ENCODE peak calls at places on chromosomes 5 and 9, in seven cellular contexts. M is left ventricle myocardium superior; N is cardiac fibroblast; Z is T1000; T is ovary; W is activated CD4-positive, alpha-beta T cell treated with anti-CD3 and anti-CD28 coated beads, Interleukin-2, amount 50 U/mL, for 48 hours; P is NCI-H1092. B is an unnamed sample.

GRCh38 chr9:116979461-116979860 is 292.4 kb downstream of the TRIM32 start:
- DNase-seq in N (no peak), M (no peak), Z (peak), W (no peak), T (no peak), P (no peak), B (no peak)

GRCh38 chr5:27315541-27316282 is 277.3 kb upstream of the CDH9 start:
- DNase-seq in T (no peak), Z (no peak), W (no peak), M (no peak), P (no peak), N (peak), B (no peak)

GRCh38 chr5:179292681-179293080 is 52.6 kb downstream of the ADAMTS2 start:
- DNase-seq in W (no peak), N (no peak), T (peak), Z (no peak), M (no peak), P (no peak), B (no peak)

GRCh38 chr5:17248999-17249634 is 31.7 kb downstream of the BASP1 start:
- DNase-seq in P (no peak), Z (peak), M (no peak), T (no peak), N (peak), W (no peak), B (peak)

GRCh38 chr9:98706651-98707103 is 2.1 kb downstream of the GABBR2 start:
- DNase-seq in Z (no peak), P (no peak), N (peak), W (no peak), M (no peak), T (no peak), B (no peak)

GRCh38 chr9:33619666-33620404 is 95.8 kb downstream of the ANKRD18B start:
- DNase-seq in P (no peak), W (no peak), T (no peak), Z (no peak), N (peak), M (no peak), B (peak)

GRCh38 chr5:155953335-155953734 is 373.6 kb upstream of the SGCD start:
- DNase-seq in T (no peak), W (peak), N (no peak), M (no peak), Z (no peak), P (no peak), B (no peak)

GRCh38 chr5:138339086-138339456 is 1.0 kb downstream of the FAM53C start:
- DNase-seq in W (no peak), N (peak), Z (no peak), M (no peak), P (no peak), T (no peak), B (no peak)

GRCh38 chr5:42591026-42591425 is 165.6 kb upstream of the CCDC152 start:
- DNase-seq in Z (no peak), T (peak), P (no peak), W (no peak), N (peak), M (peak), B (no peak)

GRCh38 chr5:133509742-133510079 is 102.6 kb downstream of the FSTL4 start:
- DNase-seq in Z (no peak), N (no peak), M (no peak), W (no peak), P (no peak), T (no peak), B (no peak)

GRCh38 chr5:79702606-79703380 is 13.2 kb downstream of the CMYA5 start:
- DNase-seq in N (peak), Z (no peak), T (no peak), M (no peak), W (peak), P (no peak), B (no peak)

GRCh38 chr5:125263346-125263745 is 516.9 kb upstream of the ZNF608 start:
- DNase-seq in Z (no peak), M (no peak), W (no peak), T (no peak), P (no peak), N (peak), B (no peak)

GRCh38 chr5:128674837-128675446 is 136.9 kb upstream of the FBN2 start:
- DNase-seq in N (peak), P (no peak), W (peak), M (peak), T (no peak), Z (peak), B (no peak)

GRCh38 chr9:17509698-17510097 is 69.2 kb upstream of the SH3GL2 start:
- DNase-seq in W (no peak), T (no peak), Z (no peak), P (no peak), N (no peak), M (no peak), B (no peak)

GRCh38 chr9:127785023-127785932 is 556 bp upstream of the CDK9 start:
- DNase-seq in N (peak), P (peak), T (peak), M (peak), W (peak), Z (peak), B (no peak)

GRCh38 chr5:443239-444151 is 519 bp downstream of the EXOC3 start:
- DNase-seq in T (no peak), P (no peak), N (no peak), Z (no peak), M (peak), W (peak), B (no peak)

GRCh38 chr9:89418882-89419641 is 78.9 kb downstream of the SEMA4D start:
- DNase-seq in M (no peak), P (no peak), W (peak), N (no peak), T (no peak), Z (no peak), B (no peak)

GRCh38 chr5:151267481-151268275 is 14.7 kb downstream of the GM2A start:
- DNase-seq in W (no peak), M (no peak), P (no peak), Z (no peak), T (no peak), N (no peak), B (no peak)

GRCh38 chr5:38648703-38649291 is 92.4 kb upstream of the LIFR start:
- DNase-seq in M (no peak), P (no peak), W (no peak), Z (no peak), T (no peak), N (no peak), B (no peak)

GRCh38 chr9:105127863-105128220 is 116.6 kb upstream of the SLC44A1 start:
- DNase-seq in N (peak), W (peak), P (no peak), Z (no peak), M (no peak), T (no peak), B (no peak)

GRCh38 chr5:67089200-67089725 is 107.3 kb downstream of the CD180 start:
- DNase-seq in P (no peak), M (no peak), Z (peak), N (peak), T (no peak), W (no peak), B (no peak)

GRCh38 chr5:73282383-73282782 is 109.4 kb downstream of the TMEM174 start:
- DNase-seq in T (no peak), W (no peak), M (no peak), N (no peak), P (peak), Z (no peak), B (no peak)

GRCh38 chr5:170626507-170627150 is 122.8 kb downstream of the KCNIP1 start:
- DNase-seq in W (no peak), M (no peak), P (no peak), Z (no peak), T (no peak), N (no peak), B (no peak)